ENCODE peak calls at places on chromosomes 13 and 19, in five cellular contexts. One of them, this sample, is unnamed. For H3K9me3, the result is how much of the 10 kb centered on the place peaks cover.

GRCh38 chr13:40362502-40362901 is 303.9 kb downstream of the FOXO1 start:
- DNase-seq in hepatocyte: no peak
- DNase-seq in ovary: no peak
- DNase-seq in CD4-positive, alpha-beta T cell: no peak
- DNase-seq in HCT116: no peak
- DNase-seq in this sample: no peak

GRCh38 chr13:93698016-93698613 is 471.5 kb downstream of the GPC6 start:
- DNase-seq in hepatocyte: no peak
- DNase-seq in ovary: no peak
- DNase-seq in CD4-positive, alpha-beta T cell: no peak
- DNase-seq in HCT116: no peak
- DNase-seq in this sample: no peak

GRCh38 chr19:4597278-4597974 is 37.9 kb upstream of the SEMA6B start:
- DNase-seq in hepatocyte: no peak
- DNase-seq in ovary: no peak
- DNase-seq in CD4-positive, alpha-beta T cell: peak
- DNase-seq in HCT116: no peak
- DNase-seq in this sample: no peak

GRCh38 chr19:18656337-18657086 is 19.7 kb downstream of the KLHL26 start:
- DNase-seq in hepatocyte: no peak
- DNase-seq in ovary: no peak
- DNase-seq in CD4-positive, alpha-beta T cell: no peak
- DNase-seq in HCT116: no peak
- DNase-seq in this sample: no peak

GRCh38 chr19:1206733-1207301 is 1.2 kb downstream of the STK11 start:
- DNase-seq in hepatocyte: peak
- DNase-seq in ovary: no peak
- DNase-seq in CD4-positive, alpha-beta T cell: peak
- DNase-seq in HCT116: no peak
- DNase-seq in this sample: no peak

GRCh38 chr13:57666554-57666953 is 35.0 kb downstream of the PCDH17 start:
- DNase-seq in hepatocyte: no peak
- DNase-seq in ovary: no peak
- DNase-seq in CD4-positive, alpha-beta T cell: no peak
- DNase-seq in HCT116: no peak
- DNase-seq in this sample: no peak

GRCh38 chr13:20411638-20412342 is 113.9 kb downstream of the CRYL1 start:
- DNase-seq in hepatocyte: no peak
- DNase-seq in ovary: no peak
- DNase-seq in CD4-positive, alpha-beta T cell: no peak
- DNase-seq in HCT116: no peak
- DNase-seq in this sample: no peak

GRCh38 chr13:21079761-21080730 is 18.7 kb upstream of the LATS2 start:
- DNase-seq in hepatocyte: no peak
- DNase-seq in ovary: no peak
- DNase-seq in CD4-positive, alpha-beta T cell: no peak
- DNase-seq in HCT116: no peak
- DNase-seq in this sample: no peak

GRCh38 chr13:67554296-67554695 is 324.2 kb upstream of the PCDH9 start:
- DNase-seq in hepatocyte: no peak
- DNase-seq in ovary: no peak
- DNase-seq in CD4-positive, alpha-beta T cell: no peak
- DNase-seq in HCT116: no peak
- DNase-seq in this sample: no peak

GRCh38 chr19:45569619-45570421 is 14.8 kb downstream of the OPA3 start:
- DNase-seq in hepatocyte: peak
- DNase-seq in ovary: no peak
- DNase-seq in CD4-positive, alpha-beta T cell: peak
- DNase-seq in HCT116: peak
- DNase-seq in this sample: peak

GRCh38 chr13:114248011-114248410 is 13.3 kb downstream of the CDC16 start:
- DNase-seq in hepatocyte: no peak
- DNase-seq in ovary: no peak
- DNase-seq in CD4-positive, alpha-beta T cell: no peak
- DNase-seq in HCT116: no peak
- DNase-seq in this sample: no peak

GRCh38 chr13:27751953-27752352 is 40.3 kb upstream of the GSX1 start:
- DNase-seq in hepatocyte: no peak
- DNase-seq in ovary: no peak
- DNase-seq in CD4-positive, alpha-beta T cell: no peak
- DNase-seq in HCT116: no peak
- DNase-seq in this sample: no peak

GRCh38 chr13:60572003-60572792 is 175.2 kb downstream of the TDRD3 start:
- DNase-seq in hepatocyte: peak
- DNase-seq in ovary: no peak
- DNase-seq in CD4-positive, alpha-beta T cell: no peak
- DNase-seq in HCT116: no peak
- DNase-seq in this sample: no peak

GRCh38 chr13:48263196-48263595 is 30.2 kb downstream of the ITM2B start:
- DNase-seq in hepatocyte: no peak
- DNase-seq in ovary: no peak
- DNase-seq in CD4-positive, alpha-beta T cell: no peak
- DNase-seq in HCT116: no peak
- DNase-seq in this sample: no peak

GRCh38 chr19:1942078-1942933 is 1.3 kb downstream of the CSNK1G2 start:
- DNase-seq in hepatocyte: peak
- DNase-seq in ovary: peak
- DNase-seq in CD4-positive, alpha-beta T cell: peak
- DNase-seq in HCT116: no peak
- DNase-seq in this sample: peak

GRCh38 chr13:110944121-110944967 is 29.5 kb upstream of the ANKRD10 start:
- DNase-seq in hepatocyte: peak
- DNase-seq in ovary: no peak
- DNase-seq in CD4-positive, alpha-beta T cell: no peak
- DNase-seq in HCT116: peak
- DNase-seq in this sample: no peak

GRCh38 chr13:67075239-67075638 is 154.9 kb downstream of the PCDH9 start:
- DNase-seq in hepatocyte: no peak
- DNase-seq in ovary: no peak
- DNase-seq in CD4-positive, alpha-beta T cell: no peak
- DNase-seq in HCT116: no peak
- DNase-seq in this sample: no peak

GRCh38 chr19:4390017-4390861 is 10.1 kb downstream of the SH3GL1 start:
- DNase-seq in hepatocyte: peak
- DNase-seq in ovary: no peak
- DNase-seq in CD4-positive, alpha-beta T cell: no peak
- DNase-seq in HCT116: no peak
- DNase-seq in this sample: no peak

GRCh38 chr19:35013047-35013819 is 13.1 kb downstream of the GRAMD1A start:
- DNase-seq in hepatocyte: peak
- DNase-seq in ovary: peak
- DNase-seq in CD4-positive, alpha-beta T cell: peak
- DNase-seq in HCT116: no peak
- DNase-seq in this sample: peak

GRCh38 chr19:58056261-58056660 is 2.8 kb upstream of the ZNF135 start:
- DNase-seq in hepatocyte: no peak
- DNase-seq in ovary: no peak
- DNase-seq in CD4-positive, alpha-beta T cell: no peak
- DNase-seq in HCT116: no peak
- DNase-seq in this sample: no peak
- H3K9me3 ChIP-seq in hepatocyte: under half
- H3K9me3 ChIP-seq in ovary: under half
- H3K9me3 ChIP-seq in CD4-positive, alpha-beta T cell: half or more
- H3K9me3 ChIP-seq in HCT116: under half
- H3K9me3 ChIP-seq in this sample: under half

GRCh38 chr13:36214163-36214921 is at the start of gene SOHLH2:
- DNase-seq in hepatocyte: no peak
- DNase-seq in ovary: no peak
- DNase-seq in CD4-positive, alpha-beta T cell: no peak
- DNase-seq in HCT116: no peak
- DNase-seq in this sample: no peak
- H3K9me3 ChIP-seq in hepatocyte: under half
- H3K9me3 ChIP-seq in ovary: under half
- H3K9me3 ChIP-seq in CD4-positive, alpha-beta T cell: under half
- H3K9me3 ChIP-seq in HCT116: under half
- H3K9me3 ChIP-seq in this sample: under half

GRCh38 chr19:15673176-15673654 is 328 bp downstream of the CYP4F12 start:
- DNase-seq in hepatocyte: no peak
- DNase-seq in ovary: no peak
- DNase-seq in CD4-positive, alpha-beta T cell: no peak
- DNase-seq in HCT116: no peak
- DNase-seq in this sample: no peak

GRCh38 chr19:15671891-15672579 is 852 bp upstream of the CYP4F12 start:
- DNase-seq in hepatocyte: no peak
- DNase-seq in ovary: no peak
- DNase-seq in CD4-positive, alpha-beta T cell: no peak
- DNase-seq in HCT116: no peak
- DNase-seq in this sample: no peak

GRCh38 chr19:15669440-15669839 is 3.4 kb upstream of the CYP4F12 start:
- DNase-seq in hepatocyte: no peak
- DNase-seq in ovary: no peak
- DNase-seq in CD4-positive, alpha-beta T cell: no peak
- DNase-seq in HCT116: no peak
- DNase-seq in this sample: no peak

GRCh38 chr19:15672580-15673175 is at the start of gene CYP4F12:
- DNase-seq in hepatocyte: peak
- DNase-seq in ovary: peak
- DNase-seq in CD4-positive, alpha-beta T cell: no peak
- DNase-seq in HCT116: peak
- DNase-seq in this sample: peak

DNA sequence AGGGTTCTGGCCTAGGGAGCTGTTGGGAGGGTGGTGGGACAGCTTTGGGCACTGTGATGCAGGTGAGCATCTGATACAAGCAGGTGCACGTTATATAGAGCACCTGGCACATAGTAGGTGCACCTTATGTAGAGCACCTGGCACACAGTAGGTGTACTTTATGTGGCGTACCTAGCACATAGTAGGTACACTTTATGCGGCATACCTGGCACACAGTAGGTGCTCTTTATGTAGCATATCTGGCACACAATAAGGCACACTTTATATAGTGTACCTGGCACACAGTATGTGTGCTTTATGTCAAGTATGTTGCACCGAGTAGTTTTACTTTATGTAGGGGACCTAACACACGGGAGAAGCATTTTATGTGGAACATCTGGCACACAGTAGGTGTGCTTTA is 1.6 kb upstream of the CYP4F12 start:
- DNase-seq in hepatocyte: no peak
- DNase-seq in ovary: no peak
- DNase-seq in CD4-positive, alpha-beta T cell: no peak
- DNase-seq in HCT116: no peak
- DNase-seq in this sample: no peak
- H3K9me3 ChIP-seq in hepatocyte: under half
- H3K9me3 ChIP-seq in ovary: under half
- H3K9me3 ChIP-seq in CD4-positive, alpha-beta T cell: under half
- H3K9me3 ChIP-seq in HCT116: under half
- H3K9me3 ChIP-seq in this sample: under half

DNA sequence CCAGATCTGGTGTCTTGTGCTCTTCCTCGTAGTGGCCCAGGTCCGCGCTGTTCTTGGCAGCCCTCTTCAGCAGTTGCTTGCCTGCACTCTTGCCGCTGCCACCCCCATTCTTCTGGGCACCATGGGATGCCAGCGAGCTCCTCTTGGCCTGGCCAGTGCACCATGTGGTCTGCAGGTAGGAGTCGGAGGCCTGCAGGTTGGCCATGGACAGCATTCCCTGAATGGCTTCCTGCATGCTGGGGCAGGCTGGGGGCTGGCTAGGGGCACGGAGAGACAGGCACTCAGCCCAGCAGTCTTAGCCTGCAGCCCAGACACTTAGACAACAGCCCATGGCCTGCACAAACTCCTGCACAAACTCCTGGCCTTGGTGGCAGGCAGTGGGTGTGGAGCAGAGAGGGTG is 234.9 kb downstream of the TUBA3C start:
- DNase-seq in hepatocyte: no peak
- DNase-seq in ovary: no peak
- DNase-seq in CD4-positive, alpha-beta T cell: no peak
- DNase-seq in HCT116: no peak
- DNase-seq in this sample: no peak
- H3K9me3 ChIP-seq in hepatocyte: under half
- H3K9me3 ChIP-seq in ovary: under half
- H3K9me3 ChIP-seq in CD4-positive, alpha-beta T cell: under half
- H3K9me3 ChIP-seq in HCT116: under half
- H3K9me3 ChIP-seq in this sample: under half

GRCh38 chr19:39432677-39433025 is 3.1 kb downstream of the RPS16 start:
- DNase-seq in hepatocyte: no peak
- DNase-seq in ovary: no peak
- DNase-seq in CD4-positive, alpha-beta T cell: no peak
- DNase-seq in HCT116: no peak
- DNase-seq in this sample: no peak
- H3K9me3 ChIP-seq in hepatocyte: under half
- H3K9me3 ChIP-seq in ovary: under half
- H3K9me3 ChIP-seq in CD4-positive, alpha-beta T cell: under half
- H3K9me3 ChIP-seq in HCT116: under half
- H3K9me3 ChIP-seq in this sample: under half

DNA sequence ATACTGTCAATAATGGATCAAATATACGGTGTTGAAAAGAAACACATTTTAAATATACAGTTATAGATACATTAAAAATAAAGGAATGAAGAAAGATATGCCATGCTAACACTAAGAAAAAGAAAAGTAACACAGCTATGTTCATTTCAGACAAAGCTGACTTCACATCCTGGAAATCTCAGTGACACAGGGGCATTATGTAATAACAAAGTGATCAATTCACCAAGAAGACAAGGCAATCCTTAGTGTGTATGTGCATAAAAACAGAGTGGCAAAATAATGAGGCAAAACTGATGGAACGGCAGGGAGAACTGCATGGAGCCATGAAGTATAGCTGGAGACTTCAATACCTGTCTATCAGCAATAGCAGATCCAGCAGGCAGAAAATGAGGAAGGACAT is 13.1 kb downstream of the ZNF14 start:
- DNase-seq in hepatocyte: no peak
- DNase-seq in ovary: no peak
- DNase-seq in CD4-positive, alpha-beta T cell: no peak
- DNase-seq in HCT116: no peak
- DNase-seq in this sample: no peak
- H3K9me3 ChIP-seq in hepatocyte: half or more
- H3K9me3 ChIP-seq in ovary: under half
- H3K9me3 ChIP-seq in CD4-positive, alpha-beta T cell: half or more
- H3K9me3 ChIP-seq in HCT116: under half
- H3K9me3 ChIP-seq in this sample: under half

DNA sequence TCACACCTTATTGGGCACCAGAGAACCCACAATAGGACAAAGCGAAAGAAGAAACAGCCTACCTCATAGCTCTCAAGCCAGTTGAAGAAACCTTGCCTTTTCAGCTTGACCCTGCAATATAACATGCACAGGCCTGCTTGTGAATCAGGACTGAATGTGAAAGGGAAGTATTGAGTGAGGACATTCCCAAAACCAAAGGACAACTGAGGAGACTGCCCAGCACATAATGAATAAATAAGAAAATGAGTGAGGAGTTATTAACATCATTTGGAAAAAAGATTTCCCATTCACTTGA is 15.7 kb upstream of the ZNF544 start:
- DNase-seq in hepatocyte: no peak
- DNase-seq in ovary: no peak
- DNase-seq in CD4-positive, alpha-beta T cell: no peak
- DNase-seq in HCT116: no peak
- DNase-seq in this sample: no peak
- H3K9me3 ChIP-seq in hepatocyte: half or more
- H3K9me3 ChIP-seq in ovary: under half
- H3K9me3 ChIP-seq in CD4-positive, alpha-beta T cell: half or more
- H3K9me3 ChIP-seq in HCT116: under half
- H3K9me3 ChIP-seq in this sample: under half

DNA sequence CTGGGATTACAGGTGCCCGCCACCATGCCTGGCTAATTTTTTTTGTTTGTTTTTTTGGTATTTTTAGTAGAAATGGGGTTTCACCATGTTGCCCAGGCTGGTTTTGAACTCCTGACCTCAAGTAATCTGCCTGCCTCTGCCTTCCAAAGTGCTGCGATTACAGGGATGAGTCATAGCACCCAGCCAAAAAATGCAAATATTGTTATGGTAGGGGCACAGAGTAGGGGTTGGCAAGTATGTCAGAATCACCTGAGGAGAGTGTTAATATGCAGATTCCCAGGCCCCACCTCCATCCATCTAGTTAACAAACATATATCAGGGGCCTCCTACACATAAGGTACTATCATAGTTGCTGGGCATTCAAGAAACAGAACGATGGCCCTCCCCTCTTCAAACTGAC is 44.7 kb downstream of the VAV1 start:
- DNase-seq in hepatocyte: no peak
- DNase-seq in ovary: no peak
- DNase-seq in CD4-positive, alpha-beta T cell: no peak
- DNase-seq in HCT116: no peak
- DNase-seq in this sample: no peak
- H3K9me3 ChIP-seq in hepatocyte: under half
- H3K9me3 ChIP-seq in ovary: under half
- H3K9me3 ChIP-seq in CD4-positive, alpha-beta T cell: under half
- H3K9me3 ChIP-seq in HCT116: under half
- H3K9me3 ChIP-seq in this sample: under half